ENCODE peak calls at places on chromosomes 1 and 21, in nine cellular contexts. J is prostate gland, B is AG09319, D is ovary, I is epithelial cell of esophagus, P is cardiac muscle cell, K is WTC11, L is astrocyte of the spinal cord, N is pancreas. Q is an unnamed sample.

GRCh38 chr1:3593745-3594144 is 17.6 kb downstream of the MEGF6 start:
- DNase-seq in P (no peak), I (no peak), N (no peak), L (no peak), K (no peak), D (no peak), B (no peak), J (no peak), Q (no peak)

GRCh38 chr1:95582746-95583145 is 348.7 kb downstream of the RWDD3 start:
- DNase-seq in B (no peak), N (no peak), I (no peak), J (no peak), P (no peak), D (no peak), K (no peak), L (no peak), Q (no peak)

GRCh38 chr1:93617670-93618488 is 63.8 kb downstream of the BCAR3 start:
- DNase-seq in I (no peak), D (no peak), N (peak; percentile 69), B (no peak), K (no peak), P (no peak), J (no peak), L (no peak), Q (no peak)

GRCh38 chr1:230083053-230083452 is 16.0 kb downstream of the GALNT2 start:
- DNase-seq in I (no peak), N (no peak), K (no peak), B (no peak), J (no peak), P (no peak), D (no peak), L (no peak), Q (no peak)

GRCh38 chr1:19405761-19406481 is 79.4 kb downstream of the CAPZB start:
- DNase-seq in I (no peak), J (no peak), K (no peak), P (no peak), B (peak; percentile 67), N (no peak), L (peak; percentile 37), D (no peak), Q (no peak)

GRCh38 chr1:164781980-164782379 is 223.0 kb downstream of the PBX1 start:
- DNase-seq in J (no peak), I (no peak), D (no peak), K (no peak), N (no peak), L (no peak), B (no peak), P (no peak), Q (no peak)

GRCh38 chr21:28261291-28261690 is 731.4 kb downstream of the LTN1 start:
- DNase-seq in L (no peak), N (no peak), P (no peak), K (no peak), J (no peak), D (no peak), B (no peak), I (no peak), Q (no peak)

GRCh38 chr1:97989094-97989680 is 68.4 kb upstream of the DPYD start:
- DNase-seq in N (no peak), D (no peak), B (no peak), K (no peak), P (no peak), L (no peak), J (no peak), I (peak; percentile 46), Q (no peak)

GRCh38 chr1:243482237-243483022 is 226.6 kb downstream of the SDCCAG8 start:
- DNase-seq in K (peak; percentile 56), P (no peak), L (peak; percentile 62), D (no peak), N (no peak), J (no peak), I (peak; percentile 81), B (no peak), Q (no peak)

GRCh38 chr1:35499652-35500176 is 57.5 kb downstream of the KIAA0319L start:
- DNase-seq in L (no peak), K (no peak), N (no peak), I (no peak), J (no peak), D (no peak), P (peak; percentile 8), B (no peak), Q (no peak)

GRCh38 chr1:29657816-29658215 is 421.5 kb downstream of the PTPRU start:
- DNase-seq in I (no peak), B (no peak), K (no peak), J (no peak), L (no peak), P (no peak), D (no peak), N (no peak), Q (no peak)

GRCh38 chr1:68516066-68516465 is 19.2 kb upstream of the DEPDC1 start:
- DNase-seq in L (no peak), B (no peak), K (no peak), I (peak; percentile 66), N (no peak), J (no peak), D (no peak), P (no peak), Q (no peak)

GRCh38 chr1:54229281-54229891 is 29.4 kb downstream of the MRPL37 start:
- DNase-seq in L (peak; percentile 49), J (no peak), I (peak; percentile 46), B (no peak), K (no peak), P (no peak), N (no peak), D (peak; percentile 69), Q (no peak)

GRCh38 chr1:67888707-67889106 is 55.4 kb upstream of the GNG12 start:
- DNase-seq in D (no peak), P (peak; percentile 9), N (no peak), J (no peak), L (peak; percentile 71), B (no peak), K (peak; percentile 19), I (no peak), Q (no peak)

GRCh38 chr21:45542667-45543370 is 579 bp upstream of the SLC19A1 start:
- DNase-seq in I (no peak), N (no peak), P (no peak), K (peak; percentile 46), L (no peak), B (no peak), J (no peak), D (peak; percentile 66), Q (no peak)

GRCh38 chr1:218297867-218298266 is 12.8 kb downstream of the RRP15 start:
- DNase-seq in I (no peak), N (no peak), P (no peak), D (no peak), K (no peak), B (no peak), L (peak; percentile 13), J (no peak), Q (no peak)

GRCh38 chr1:160637821-160638539 is 8.9 kb downstream of the SLAMF1 start:
- DNase-seq in P (no peak), J (no peak), L (no peak), D (no peak), K (no peak), B (no peak), I (no peak), N (no peak), Q (peak; percentile 49)

GRCh38 chr1:21319447-21320407 is 29.5 kb upstream of the ECE1 start:
- DNase-seq in I (no peak), B (no peak), L (peak; percentile 45), N (peak; percentile 77), J (peak; percentile 70), K (no peak), P (no peak), D (peak; percentile 69), Q (no peak)
- TF ChIP-seq CTCF in I (no peak), B (peak; percentile 2), L (peak; percentile 11), N (no peak), J (peak; percentile 5), K (no peak), P (peak; percentile 9), D (peak; percentile 37), Q (no peak)

GRCh38 chr1:51990478-51990965 is at the start of gene RAB3B:
- DNase-seq in P (peak; percentile 81), K (peak; percentile 99), I (peak; percentile 73), B (no peak), L (peak; percentile 64), N (peak; percentile 84), D (peak; percentile 83), J (peak; percentile 79), Q (peak; percentile 82)
- TF ChIP-seq CTCF in P (no peak), K (no peak), I (no peak), B (no peak), L (no peak), N (no peak), D (no peak), J (no peak), Q (no peak)

GRCh38 chr1:22920734-22921451 is 51.8 kb downstream of the LACTBL1 start:
- DNase-seq in D (no peak), K (no peak), I (no peak), L (no peak), N (no peak), P (peak; percentile 34), B (no peak), J (no peak), Q (no peak)

GRCh38 chr1:22920026-22920733 is 52.5 kb downstream of the LACTBL1 start:
- DNase-seq in J (no peak), N (no peak), L (no peak), K (no peak), D (no peak), B (no peak), I (no peak), P (peak; percentile 64), Q (no peak)

GRCh38 chr1:22919341-22920025 is 53.2 kb downstream of the LACTBL1 start:
- DNase-seq in D (no peak), L (no peak), I (no peak), N (no peak), P (no peak), B (no peak), K (no peak), J (no peak), Q (no peak)

GRCh38 chr1:22922640-22923039 is 50.0 kb downstream of the LACTBL1 start:
- DNase-seq in L (no peak), N (no peak), B (no peak), K (no peak), I (peak; percentile 9), D (no peak), P (no peak), J (no peak), Q (no peak)

GRCh38 chr1:22921452-22922126 is 51.1 kb downstream of the LACTBL1 start:
- DNase-seq in L (no peak), D (no peak), B (no peak), K (no peak), P (peak; percentile 66), I (no peak), N (no peak), J (no peak), Q (no peak)
- TF ChIP-seq CTCF in L (no peak), D (no peak), B (no peak), K (no peak), P (no peak), I (no peak), N (no peak), J (no peak), Q (no peak)

GRCh38 chr21:25790122-25790951 is 55.6 kb downstream of the GABPA start:
- DNase-seq in K (no peak), I (peak; percentile 46), N (no peak), D (no peak), L (peak; percentile 44), J (no peak), P (peak; percentile 17), B (peak; percentile 12), Q (peak; percentile 31)

GRCh38 chr21:25788677-25789076 is 53.9 kb downstream of the GABPA start:
- DNase-seq in L (no peak), N (no peak), K (no peak), I (no peak), J (no peak), D (no peak), P (peak; percentile 6), B (no peak), Q (no peak)

GRCh38 chr21:25791321-25791720 is 56.5 kb downstream of the GABPA start:
- DNase-seq in K (no peak), B (no peak), J (no peak), L (no peak), I (no peak), P (no peak), D (no peak), N (no peak), Q (no peak)
- TF ChIP-seq CTCF in K (no peak), B (no peak), J (no peak), L (no peak), I (no peak), P (no peak), D (no peak), N (no peak), Q (no peak)

Q was measured in GM20000.